ENCODE peak calls at places on chromosome 16, in four cellular contexts. One of them, this sample, is unnamed.

GRCh38 chr16:84749072-84749471 is 49.3 kb downstream of the USP10 start:
- DNase-seq in fibroblast of mammary gland: no peak
- DNase-seq in breast epithelium: no peak
- DNase-seq in nephron progenitor cell: no peak
- DNase-seq in this sample: no peak

GRCh38 chr16:8956265-8957060 is 7.2 kb downstream of the USP7 start:
- DNase-seq in fibroblast of mammary gland: no peak
- DNase-seq in breast epithelium: no peak
- DNase-seq in nephron progenitor cell: no peak
- DNase-seq in this sample: no peak

GRCh38 chr16:5575121-5575520 is 477.5 kb upstream of the EEF2KMT start:
- DNase-seq in fibroblast of mammary gland: no peak
- DNase-seq in breast epithelium: no peak
- DNase-seq in nephron progenitor cell: no peak
- DNase-seq in this sample: no peak

GRCh38 chr16:48101069-48101674 is 54.6 kb downstream of the ABCC12 start:
- DNase-seq in fibroblast of mammary gland: no peak
- DNase-seq in breast epithelium: no peak
- DNase-seq in nephron progenitor cell: no peak
- DNase-seq in this sample: no peak

GRCh38 chr16:30927789-30928378 is 4.5 kb downstream of the FBXL19 start:
- DNase-seq in fibroblast of mammary gland: peak; percentile 39
- DNase-seq in breast epithelium: no peak
- DNase-seq in nephron progenitor cell: peak; percentile 73
- DNase-seq in this sample: peak; percentile 44

GRCh38 chr16:1610841-1611653 is 825 bp downstream of the IFT140 start:
- DNase-seq in fibroblast of mammary gland: peak; percentile 63
- DNase-seq in breast epithelium: peak; percentile 61
- DNase-seq in nephron progenitor cell: no peak
- DNase-seq in this sample: peak; percentile 39

GRCh38 chr16:8571061-8571596 is 19.2 kb downstream of the TMEM114 start:
- DNase-seq in fibroblast of mammary gland: peak; percentile 23
- DNase-seq in breast epithelium: no peak
- DNase-seq in nephron progenitor cell: no peak
- DNase-seq in this sample: no peak

GRCh38 chr16:84677017-84677803 is 22.6 kb upstream of the USP10 start:
- DNase-seq in fibroblast of mammary gland: no peak
- DNase-seq in breast epithelium: no peak
- DNase-seq in nephron progenitor cell: no peak
- DNase-seq in this sample: no peak

GRCh38 chr16:3256146-3256875 is at the start of gene MEFV:
- DNase-seq in fibroblast of mammary gland: peak; percentile 43
- DNase-seq in breast epithelium: no peak
- DNase-seq in nephron progenitor cell: no peak
- DNase-seq in this sample: no peak

GRCh38 chr16:66228791-66229190 is 137.7 kb upstream of the CDH5 start:
- DNase-seq in fibroblast of mammary gland: peak; percentile 55
- DNase-seq in breast epithelium: no peak
- DNase-seq in nephron progenitor cell: no peak
- DNase-seq in this sample: no peak

GRCh38 chr16:1296688-1297412 is 12.6 kb upstream of the UBE2I start:
- DNase-seq in fibroblast of mammary gland: peak; percentile 78
- DNase-seq in breast epithelium: no peak
- DNase-seq in nephron progenitor cell: no peak
- DNase-seq in this sample: no peak

GRCh38 chr16:3431779-3432219 is 11.5 kb downstream of the ZNF597 start:
- DNase-seq in fibroblast of mammary gland: peak; percentile 41
- DNase-seq in breast epithelium: no peak
- DNase-seq in nephron progenitor cell: no peak
- DNase-seq in this sample: no peak

GRCh38 chr16:29915590-29916247 is 10.3 kb downstream of the KCTD13 start:
- DNase-seq in fibroblast of mammary gland: no peak
- DNase-seq in breast epithelium: no peak
- DNase-seq in nephron progenitor cell: no peak
- DNase-seq in this sample: no peak

GRCh38 chr16:35311475-35311874 is 1852.1 kb downstream of the TP53TG3F start:
- DNase-seq in fibroblast of mammary gland: no peak
- DNase-seq in breast epithelium: no peak
- DNase-seq in nephron progenitor cell: no peak
- DNase-seq in this sample: no peak

GRCh38 chr16:28882476-28883180 is 4.3 kb downstream of the ATP2A1 start:
- DNase-seq in fibroblast of mammary gland: no peak
- DNase-seq in breast epithelium: no peak
- DNase-seq in nephron progenitor cell: peak; percentile 71
- DNase-seq in this sample: no peak

GRCh38 chr16:354971-355441 is 2.5 kb upstream of the AXIN1 start:
- DNase-seq in fibroblast of mammary gland: no peak
- DNase-seq in breast epithelium: no peak
- DNase-seq in nephron progenitor cell: no peak
- DNase-seq in this sample: no peak

GRCh38 chr16:4653981-4654380 is 29.4 kb downstream of the MGRN1 start:
- DNase-seq in fibroblast of mammary gland: no peak
- DNase-seq in breast epithelium: peak; percentile 62
- DNase-seq in nephron progenitor cell: no peak
- DNase-seq in this sample: no peak

GRCh38 chr16:53915452-53916160 is 211.7 kb downstream of the FTO start:
- DNase-seq in fibroblast of mammary gland: no peak
- DNase-seq in breast epithelium: no peak
- DNase-seq in nephron progenitor cell: no peak
- DNase-seq in this sample: no peak

GRCh38 chr16:75087040-75087979 is 29.3 kb downstream of the LDHD start:
- DNase-seq in fibroblast of mammary gland: peak; percentile 67
- DNase-seq in breast epithelium: no peak
- DNase-seq in nephron progenitor cell: no peak
- DNase-seq in this sample: no peak

GRCh38 chr16:84421938-84422220 is 53.5 kb downstream of the ATP2C2 start:
- DNase-seq in fibroblast of mammary gland: no peak
- DNase-seq in breast epithelium: no peak
- DNase-seq in nephron progenitor cell: no peak
- DNase-seq in this sample: no peak

GRCh38 chr16:71360378-71360777 is 1.9 kb downstream of the CALB2 start:
- DNase-seq in fibroblast of mammary gland: peak; percentile 92
- DNase-seq in breast epithelium: no peak
- DNase-seq in nephron progenitor cell: no peak
- DNase-seq in this sample: no peak

GRCh38 chr16:72285728-72286127 is 113.8 kb upstream of the PMFBP1 start:
- DNase-seq in fibroblast of mammary gland: peak; percentile 69
- DNase-seq in breast epithelium: no peak
- DNase-seq in nephron progenitor cell: no peak
- DNase-seq in this sample: no peak

GRCh38 chr16:23771027-23771426 is 16.2 kb downstream of the CHP2 start:
- DNase-seq in fibroblast of mammary gland: no peak
- DNase-seq in breast epithelium: no peak
- DNase-seq in nephron progenitor cell: no peak
- DNase-seq in this sample: no peak

GRCh38 chr16:49460786-49461470 is 87.3 kb downstream of the C16orf78 start:
- DNase-seq in fibroblast of mammary gland: no peak
- DNase-seq in breast epithelium: no peak
- DNase-seq in nephron progenitor cell: no peak
- DNase-seq in this sample: no peak

GRCh38 chr16:79509221-79509631 is 91.3 kb downstream of the MAF start:
- DNase-seq in fibroblast of mammary gland: no peak
- DNase-seq in breast epithelium: peak; percentile 52
- DNase-seq in nephron progenitor cell: no peak
- DNase-seq in this sample: no peak

GRCh38 chr16:86072328-86073102 is 173.6 kb downstream of the IRF8 start:
- DNase-seq in fibroblast of mammary gland: peak; percentile 70
- DNase-seq in breast epithelium: no peak
- DNase-seq in nephron progenitor cell: peak; percentile 80
- DNase-seq in this sample: peak; percentile 83
- TF ChIP-seq CTCF in fibroblast of mammary gland: peak; percentile 86
- TF ChIP-seq CTCF in breast epithelium: peak; percentile 8
- TF ChIP-seq CTCF in nephron progenitor cell: peak; percentile 84
- TF ChIP-seq CTCF in this sample: peak; percentile 90

GRCh38 chr16:27268376-27269299 is at the start of gene NSMCE1:
- DNase-seq in fibroblast of mammary gland: peak; percentile 96
- DNase-seq in breast epithelium: peak; percentile 99
- DNase-seq in nephron progenitor cell: peak; percentile 81
- DNase-seq in this sample: peak; percentile 86
- TF ChIP-seq CTCF in fibroblast of mammary gland: peak; percentile 19
- TF ChIP-seq CTCF in breast epithelium: peak; percentile 48
- TF ChIP-seq CTCF in nephron progenitor cell: no peak
- TF ChIP-seq CTCF in this sample: no peak

DNA sequence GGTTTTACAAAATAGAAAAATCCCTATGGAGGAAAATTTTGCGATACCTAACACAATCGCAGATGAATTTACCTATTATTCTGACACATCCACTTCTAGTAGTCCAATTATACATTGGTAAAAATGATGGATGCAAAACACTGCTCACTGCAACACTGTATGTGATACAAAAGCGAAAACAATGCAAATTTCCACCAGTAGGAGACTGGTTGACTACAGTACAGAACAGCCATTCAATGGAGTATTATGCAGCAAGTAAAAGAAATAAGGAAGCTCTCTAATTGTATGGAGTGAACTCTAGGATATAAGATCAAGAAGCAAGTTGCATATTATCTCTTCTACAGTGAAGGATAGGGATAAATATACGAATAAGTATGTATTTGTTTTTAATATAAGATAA is 48.5 kb downstream of the SETD6 start:
- DNase-seq in fibroblast of mammary gland: no peak
- DNase-seq in breast epithelium: no peak
- DNase-seq in nephron progenitor cell: no peak
- DNase-seq in this sample: no peak
- TF ChIP-seq CTCF in fibroblast of mammary gland: no peak
- TF ChIP-seq CTCF in breast epithelium: no peak
- TF ChIP-seq CTCF in nephron progenitor cell: no peak
- TF ChIP-seq CTCF in this sample: no peak

GRCh38 chr16:77219437-77219836 is 20.2 kb downstream of the SYCE1L start:
- DNase-seq in fibroblast of mammary gland: no peak
- DNase-seq in breast epithelium: no peak
- DNase-seq in nephron progenitor cell: no peak
- DNase-seq in this sample: no peak

GRCh38 chr16:77221482-77221881 is 22.3 kb downstream of the SYCE1L start:
- DNase-seq in fibroblast of mammary gland: no peak
- DNase-seq in breast epithelium: no peak
- DNase-seq in nephron progenitor cell: no peak
- DNase-seq in this sample: no peak

GRCh38 chr16:77225182-77225581 is 26.0 kb downstream of the SYCE1L start:
- DNase-seq in fibroblast of mammary gland: no peak
- DNase-seq in breast epithelium: no peak
- DNase-seq in nephron progenitor cell: no peak
- DNase-seq in this sample: no peak

GRCh38 chr16:77220427-77220826 is 21.2 kb downstream of the SYCE1L start:
- DNase-seq in fibroblast of mammary gland: no peak
- DNase-seq in breast epithelium: no peak
- DNase-seq in nephron progenitor cell: no peak
- DNase-seq in this sample: no peak

DNA sequence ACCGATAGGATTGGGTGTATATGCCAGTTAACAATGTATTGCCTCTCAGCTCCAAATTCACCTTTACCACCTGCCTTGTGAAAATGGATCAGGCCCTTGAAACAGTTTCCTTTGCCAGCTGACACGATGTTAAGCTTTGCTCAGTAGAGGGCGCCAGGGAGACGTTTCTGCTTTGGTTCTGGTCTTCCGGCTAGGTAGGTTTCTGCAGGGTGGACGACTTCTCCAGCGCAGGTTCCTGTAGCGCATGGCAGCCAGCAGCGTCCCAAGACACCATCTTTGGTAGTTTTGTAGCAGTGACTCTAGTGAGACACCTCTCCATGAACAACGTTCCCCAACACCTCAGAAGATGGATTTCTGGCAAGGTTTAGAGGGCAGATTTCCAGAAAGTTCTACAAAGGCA is 24.0 kb downstream of the SYCE1L start:
- DNase-seq in fibroblast of mammary gland: no peak
- DNase-seq in breast epithelium: no peak
- DNase-seq in nephron progenitor cell: no peak
- DNase-seq in this sample: no peak
- TF ChIP-seq CTCF in fibroblast of mammary gland: peak; percentile 47
- TF ChIP-seq CTCF in breast epithelium: no peak
- TF ChIP-seq CTCF in nephron progenitor cell: peak; percentile 33
- TF ChIP-seq CTCF in this sample: peak; percentile 29

This sample was measured in mesothelial cell of epicardium.